ENCODE peak calls at places on chromosomes 5 and 9, in six cellular contexts. N, B, R, S, A and G are unnamed samples.

GRCh38 chr9:107488400-107489143 is 997 bp downstream of the KLF4 start:
- DNase-seq in N (no peak), B (no peak), R (no peak), S (no peak), A (no peak), G (no peak)

GRCh38 chr9:119114681-119115080 is 254.6 kb downstream of the BRINP1 start:
- DNase-seq in N (no peak), B (no peak), R (no peak), S (no peak), A (no peak), G (no peak)

GRCh38 chr5:99032234-99033013 is 103.6 kb upstream of the CHD1 start:
- DNase-seq in N (peak; percentile 56), B (peak; percentile 74), R (no peak), S (no peak), A (peak; percentile 84), G (peak; percentile 38)

GRCh38 chr9:127214421-127215265 is 49.9 kb upstream of the GARNL3 start:
- DNase-seq in N (peak; percentile 48), B (peak; percentile 69), R (no peak), S (no peak), A (peak; percentile 72), G (no peak)

GRCh38 chr9:38619556-38620447 is 594 bp downstream of the ANKRD18A start:
- DNase-seq in N (no peak), B (peak; percentile 21), R (no peak), S (no peak), A (no peak), G (no peak)

GRCh38 chr9:92406506-92406905 is 2.1 kb upstream of the OGN start:
- DNase-seq in N (no peak), B (no peak), R (no peak), S (peak; percentile 21), A (peak; percentile 18), G (no peak)

GRCh38 chr5:98927988-98928801 is 612 bp downstream of the CHD1 start:
- DNase-seq in N (no peak), B (peak; percentile 28), R (no peak), S (no peak), A (peak; percentile 75), G (no peak)

GRCh38 chr5:45017568-45017967 is 208.8 kb downstream of the MRPS30 start:
- DNase-seq in N (no peak), B (no peak), R (no peak), S (no peak), A (no peak), G (no peak)

GRCh38 chr5:45695011-45695667 is 1.0 kb downstream of the HCN1 start:
- DNase-seq in N (no peak), B (no peak), R (no peak), S (no peak), A (no peak), G (peak; percentile 13)

GRCh38 chr5:125043781-125044391 is 297.4 kb upstream of the ZNF608 start:
- DNase-seq in N (peak; percentile 6), B (no peak), R (no peak), S (no peak), A (no peak), G (no peak)

GRCh38 chr9:111008148-111009075 is 29.9 kb downstream of the LPAR1 start:
- DNase-seq in N (no peak), B (no peak), R (no peak), S (no peak), A (no peak), G (no peak)

GRCh38 chr9:96245399-96245798 is 56.6 kb downstream of the HSD17B3 start:
- DNase-seq in N (no peak), B (no peak), R (no peak), S (no peak), A (no peak), G (peak; percentile 38)

GRCh38 chr9:124708633-124709032 is 62.5 kb downstream of the NR6A1 start:
- DNase-seq in N (no peak), B (peak; percentile 49), R (no peak), S (no peak), A (peak; percentile 20), G (no peak)

GRCh38 chr9:116101516-116101915 is 52.1 kb upstream of the PAPPA start:
- DNase-seq in N (no peak), B (no peak), R (no peak), S (no peak), A (no peak), G (no peak)

GRCh38 chr5:1758574-1758973 is 41.1 kb downstream of the MRPL36 start:
- DNase-seq in N (no peak), B (no peak), R (no peak), S (no peak), A (no peak), G (no peak)

GRCh38 chr9:6566409-6567139 is 79.0 kb downstream of the GLDC start:
- DNase-seq in N (peak; percentile 95), B (no peak), R (peak; percentile 2), S (no peak), A (peak; percentile 11), G (no peak)

GRCh38 chr5:157952374-157952685 is 93.4 kb upstream of the CLINT1 start:
- DNase-seq in N (no peak), B (no peak), R (no peak), S (no peak), A (no peak), G (no peak)

GRCh38 chr5:111556504-111556903 is 44.2 kb upstream of the STARD4 start:
- DNase-seq in N (no peak), B (no peak), R (no peak), S (no peak), A (no peak), G (no peak)

GRCh38 chr5:137096149-137097103 is 402.7 kb downstream of the SPOCK1 start:
- DNase-seq in N (no peak), B (no peak), R (no peak), S (no peak), A (no peak), G (no peak)

GRCh38 chr5:80191991-80192398 is 63.9 kb downstream of the SERINC5 start:
- DNase-seq in N (no peak), B (no peak), R (peak; percentile 31), S (no peak), A (peak; percentile 79), G (peak; percentile 82)

GRCh38 chr5:138466058-138466899 is 1.0 kb downstream of the EGR1 start:
- DNase-seq in N (no peak), B (peak; percentile 84), R (no peak), S (no peak), A (peak; percentile 47), G (no peak)

GRCh38 chr5:58944221-58944620 is 361.3 kb downstream of the RAB3C start:
- DNase-seq in N (no peak), B (no peak), R (no peak), S (no peak), A (no peak), G (no peak)

GRCh38 chr9:98610196-98610595 is 98.5 kb downstream of the GABBR2 start:
- DNase-seq in N (no peak), B (no peak), R (no peak), S (no peak), A (no peak), G (no peak)

GRCh38 chr5:175856408-175856807 is 15.0 kb upstream of the CPLX2 start:
- DNase-seq in N (no peak), B (no peak), R (no peak), S (no peak), A (no peak), G (no peak)

GRCh38 chr5:163695817-163696216 is 190.4 kb downstream of the MAT2B start:
- DNase-seq in N (no peak), B (no peak), R (no peak), S (no peak), A (no peak), G (no peak)

GRCh38 chr5:163696270-163696887 is 191.0 kb downstream of the MAT2B start:
- DNase-seq in N (peak; percentile 19), B (peak; percentile 38), R (peak; percentile 23), S (peak; percentile 8), A (peak; percentile 8), G (peak; percentile 38)
- TF ChIP-seq ZNF274 in N (no peak), B (no peak), R (no peak), S (no peak), A (no peak), G (no peak)

DNA sequence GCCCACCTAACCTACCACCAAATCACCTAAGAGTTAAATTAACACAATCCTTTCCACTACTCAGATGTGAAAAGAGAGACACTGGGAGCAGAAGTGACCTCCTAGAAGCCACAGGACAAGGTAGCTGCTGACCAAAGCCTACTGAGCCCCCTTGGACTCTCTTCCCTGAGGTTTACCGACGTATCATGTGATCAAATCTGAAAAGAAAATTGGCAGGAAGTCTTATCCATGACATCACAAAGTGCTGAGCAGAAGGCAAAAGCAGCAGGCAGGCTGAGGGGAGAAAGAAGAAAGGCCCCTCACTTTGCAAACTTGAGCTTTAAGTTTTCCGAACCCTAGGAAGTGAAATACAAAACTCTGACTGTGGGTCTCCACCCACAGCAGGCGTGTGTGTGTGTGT is 11.1 kb downstream of the PRELID2 start:
- DNase-seq in N (no peak), B (no peak), R (no peak), S (no peak), A (no peak), G (no peak)
- TF ChIP-seq ZNF274 in N (no peak), B (no peak), R (no peak), S (no peak), A (no peak), G (no peak)

DNA sequence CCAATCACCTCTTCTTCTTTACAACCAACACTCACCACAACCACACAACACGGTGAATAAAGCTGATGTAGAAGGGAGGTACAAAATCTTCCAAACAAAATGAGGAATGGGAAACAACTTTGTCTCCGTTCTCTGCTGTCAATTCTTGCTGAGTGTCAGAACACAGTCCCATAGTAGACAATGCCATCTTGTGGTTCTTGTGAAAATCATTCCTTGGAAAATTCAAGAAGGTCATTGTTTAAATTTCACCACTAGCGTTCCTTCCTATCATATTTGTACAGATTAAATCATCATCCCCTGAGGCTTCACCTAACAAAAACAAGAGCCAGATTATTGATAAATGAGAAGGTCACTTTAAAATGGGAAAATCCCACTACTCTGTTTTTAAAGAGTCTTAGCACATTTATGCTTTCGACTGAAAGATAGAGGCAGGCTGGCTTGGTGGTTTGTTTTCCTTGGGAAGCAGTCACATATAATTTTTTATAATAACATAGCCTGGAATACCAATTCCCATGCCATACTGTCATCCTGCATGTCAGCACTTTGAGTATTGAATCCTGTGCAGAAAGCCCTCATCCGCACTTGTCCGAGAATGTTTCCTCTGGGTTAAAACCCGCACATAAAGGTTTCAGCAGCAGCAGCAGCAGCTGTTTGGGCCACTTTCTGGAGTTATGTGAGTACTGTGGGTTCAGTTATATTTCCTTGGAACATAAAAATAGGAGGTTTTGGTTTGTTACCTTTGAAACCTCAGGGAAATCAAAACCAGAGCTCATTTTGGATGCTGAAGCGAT is 395.0 kb upstream of the SMARCA2 start:
- DNase-seq in N (no peak), B (peak; percentile 2), R (no peak), S (no peak), A (no peak), G (peak; percentile 8)
- TF ChIP-seq ZNF274 in N (no peak), B (no peak), R (no peak), S (no peak), A (no peak), G (no peak)

DNA sequence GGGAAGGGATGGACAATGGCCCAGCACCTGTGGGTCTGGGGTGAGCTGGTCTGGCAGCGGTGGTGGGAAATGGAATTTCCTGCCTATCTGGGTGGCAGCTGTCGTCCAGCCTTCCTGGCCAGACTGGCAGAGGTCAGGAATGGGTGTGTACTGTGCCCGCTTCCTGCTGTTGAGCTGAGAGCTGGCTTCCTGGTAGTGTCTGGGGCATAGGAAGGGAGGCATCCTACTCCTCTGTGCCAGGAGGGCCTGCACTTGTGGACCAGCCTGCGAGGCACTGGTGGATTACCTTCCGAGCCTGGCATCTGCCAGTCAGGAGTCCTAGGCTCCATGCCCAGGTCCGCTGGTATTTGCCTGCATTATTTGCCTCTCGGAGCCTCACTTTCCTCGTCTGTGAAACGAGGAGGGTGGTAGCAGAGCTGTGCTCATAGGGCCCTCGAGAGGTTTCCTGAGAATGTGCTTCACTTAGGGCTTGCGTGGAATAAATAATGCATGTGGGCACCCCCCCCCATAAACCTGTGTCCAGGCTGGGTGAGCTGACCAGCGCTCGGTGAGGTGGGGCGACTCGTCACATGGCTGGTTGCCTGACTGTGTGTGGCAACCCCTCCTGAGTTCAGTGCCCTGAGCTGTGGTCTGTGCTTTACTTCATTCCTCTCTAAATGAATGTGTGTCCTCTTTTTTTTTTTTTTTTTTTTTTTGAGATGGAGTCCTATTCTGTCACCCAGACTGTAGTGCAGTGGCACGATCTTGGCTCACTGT is 47.7 kb downstream of the HMCN2 start:
- DNase-seq in N (no peak), B (no peak), R (no peak), S (no peak), A (no peak), G (no peak)
- TF ChIP-seq ZNF274 in N (no peak), B (no peak), R (no peak), S (no peak), A (no peak), G (no peak)